ENCODE peak calls at places on chromosome 19, in eight cellular contexts. A is GM12891, W is body of pancreas, J is A549, G is upper lobe of left lung, S is lower leg skin, L is transverse colon, R is HCT116. K is an unnamed sample.

GRCh38 chr19:5996598-5997320 is 18.8 kb upstream of the RANBP3 start:
- DNase-seq in S (no peak), A (no peak), L (no peak), W (no peak), J (no peak), G (no peak), R (no peak), K (no peak)

GRCh38 chr19:44657211-44657921 is 13.7 kb downstream of the PVR start:
- DNase-seq in L (peak; percentile 63), W (peak; percentile 71), S (no peak), J (peak; percentile 77), A (peak; percentile 72), R (no peak), G (peak; percentile 57), K (no peak)

GRCh38 chr19:31306006-31306753 is 43.1 kb downstream of the TSHZ3 start:
- DNase-seq in W (no peak), L (no peak), S (no peak), G (no peak), J (no peak), A (no peak), R (no peak), K (no peak)

GRCh38 chr19:1921326-1921725 is 16.1 kb downstream of the ADAT3 start:
- DNase-seq in A (no peak), J (no peak), L (no peak), R (no peak), W (no peak), G (no peak), S (no peak), K (no peak)

GRCh38 chr19:17943284-17944221 is 10.7 kb downstream of the CCDC124 start:
- DNase-seq in J (no peak), W (no peak), G (no peak), R (no peak), S (no peak), A (no peak), L (no peak), K (no peak)

GRCh38 chr19:13463296-13463695 is 43.0 kb downstream of the CACNA1A start:
- DNase-seq in S (no peak), L (no peak), A (no peak), R (no peak), G (no peak), W (no peak), J (no peak), K (peak; percentile 20)

GRCh38 chr19:19120308-19121156 is 17.7 kb downstream of the TMEM161A start:
- DNase-seq in L (peak; percentile 71), W (peak; percentile 30), G (no peak), A (no peak), S (no peak), J (peak; percentile 49), R (no peak), K (no peak)

GRCh38 chr19:19937403-19937802 is 36.7 kb downstream of the ZNF93 start:
- DNase-seq in S (no peak), L (no peak), J (no peak), R (no peak), A (no peak), G (no peak), W (no peak), K (no peak)

GRCh38 chr19:5354403-5354802 is 13.8 kb upstream of the PTPRS start:
- DNase-seq in W (no peak), S (no peak), L (no peak), R (no peak), A (no peak), J (peak; percentile 42), G (no peak), K (no peak)

GRCh38 chr19:5627395-5627904 is 4.6 kb downstream of the SAFB start:
- DNase-seq in L (peak; percentile 50), S (peak; percentile 66), A (peak; percentile 35), G (peak; percentile 78), R (no peak), J (no peak), W (no peak), K (no peak)

GRCh38 chr19:424546-424945 is 15.6 kb upstream of the C2CD4C start:
- DNase-seq in R (no peak), L (no peak), W (no peak), S (no peak), A (no peak), J (no peak), G (no peak), K (no peak)

GRCh38 chr19:4144666-4145261 is 8.7 kb upstream of the CREB3L3 start:
- DNase-seq in J (peak; percentile 77), A (no peak), L (peak; percentile 71), S (no peak), G (no peak), R (peak; percentile 82), W (no peak), K (peak; percentile 72)

GRCh38 chr19:38193445-38193844 is 30.6 kb downstream of the DPF1 start:
- DNase-seq in L (no peak), R (no peak), W (no peak), S (no peak), G (no peak), J (no peak), A (no peak), K (no peak)

GRCh38 chr19:31301306-31301980 is 47.8 kb downstream of the TSHZ3 start:
- DNase-seq in S (no peak), A (no peak), G (no peak), R (no peak), W (no peak), J (no peak), L (no peak), K (no peak)

GRCh38 chr19:53903055-53903680 is 5.9 kb upstream of the CACNG7 start:
- DNase-seq in S (no peak), R (no peak), W (peak; percentile 39), J (peak; percentile 64), L (no peak), G (no peak), A (no peak), K (peak; percentile 65)

GRCh38 chr19:12828494-12828893 is 5.9 kb downstream of the RTBDN start:
- DNase-seq in W (no peak), A (no peak), S (no peak), J (no peak), G (no peak), R (no peak), L (peak; percentile 67), K (no peak)

GRCh38 chr19:55117063-55117635 is 288 bp downstream of the PPP1R12C start:
- DNase-seq in A (no peak), J (no peak), L (peak; percentile 32), G (peak; percentile 29), W (peak; percentile 38), S (no peak), R (no peak), K (peak; percentile 63)

GRCh38 chr19:12767150-12767549 is 8.2 kb downstream of the HOOK2 start:
- DNase-seq in W (no peak), R (no peak), J (no peak), G (no peak), L (no peak), A (no peak), S (no peak), K (no peak)

GRCh38 chr19:18756896-18757295 is 34.2 kb downstream of the COMP start:
- DNase-seq in R (no peak), J (no peak), L (no peak), W (no peak), G (peak; percentile 65), A (no peak), S (no peak), K (no peak)

GRCh38 chr19:51196181-51196580 is 28.7 kb upstream of the CD33 start:
- DNase-seq in A (no peak), J (no peak), W (no peak), S (no peak), L (no peak), R (no peak), G (no peak), K (no peak)
- TF ChIP-seq POLR2A in A (no peak), J (no peak), W (no peak), S (no peak), L (no peak), R (no peak), G (no peak), K (no peak)

DNA sequence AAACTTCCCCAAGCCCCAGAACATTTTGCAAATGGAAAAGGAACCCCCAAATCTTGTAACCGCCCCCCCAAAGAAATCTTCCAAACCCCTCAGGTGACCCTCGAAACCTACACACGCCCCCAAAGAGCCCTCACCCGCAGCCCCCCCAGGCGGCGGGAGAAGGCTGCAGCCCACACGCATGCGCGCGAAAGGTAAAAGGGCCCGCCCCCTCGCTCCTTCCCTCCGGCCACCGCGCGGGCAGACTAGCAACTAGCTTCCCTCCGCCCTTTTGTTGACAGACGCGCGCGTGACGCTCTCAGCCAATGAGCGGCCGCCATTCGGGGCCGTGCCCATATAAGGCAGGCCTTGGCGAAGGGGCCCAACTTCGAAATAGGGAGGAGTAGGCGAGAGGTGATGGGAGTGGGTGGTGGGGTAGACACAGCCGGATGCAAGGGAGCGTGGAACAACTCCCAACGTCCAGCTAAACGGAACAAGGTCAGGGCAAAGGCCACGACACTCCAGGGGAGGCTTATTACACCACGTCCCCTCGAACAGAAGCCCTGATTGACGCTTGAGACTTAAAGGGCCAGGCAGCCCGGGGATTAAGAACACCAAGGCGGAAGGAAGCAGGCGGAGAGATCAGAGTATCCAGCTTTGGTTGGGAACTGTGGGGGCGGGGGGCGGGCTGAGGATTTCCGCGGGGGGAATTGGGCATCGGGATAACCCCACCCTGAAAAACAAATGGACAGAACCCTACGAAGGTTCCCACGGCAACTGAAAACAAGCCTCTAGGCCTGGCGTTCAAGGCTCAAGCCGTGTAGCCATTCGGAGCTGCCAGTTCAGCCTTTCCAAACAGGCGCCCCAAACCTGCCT is 13.3 kb downstream of the FBXO46 start:
- DNase-seq in W (peak; percentile 98), R (peak; percentile 96), A (peak; percentile 94), J (peak; percentile 100), L (peak; percentile 99), S (peak; percentile 98), G (peak; percentile 99), K (peak; percentile 76)
- TF ChIP-seq POLR2A in W (peak; percentile 41), R (no peak), A (peak; percentile 10), J (peak; percentile 41), L (peak; percentile 67), S (no peak), G (peak; percentile 62), K (peak; percentile 14)

GRCh38 chr19:34253711-34254551 is 423 bp upstream of the GARRE1 start:
- DNase-seq in R (no peak), J (no peak), G (peak; percentile 84), A (peak; percentile 85), W (peak; percentile 88), L (peak; percentile 92), S (peak; percentile 68), K (no peak)
- TF ChIP-seq POLR2A in R (peak; percentile 76), J (peak; percentile 93), G (peak; percentile 88), A (peak; percentile 55), W (peak; percentile 88), L (peak; percentile 89), S (peak; percentile 37), K (peak; percentile 84)

DNA sequence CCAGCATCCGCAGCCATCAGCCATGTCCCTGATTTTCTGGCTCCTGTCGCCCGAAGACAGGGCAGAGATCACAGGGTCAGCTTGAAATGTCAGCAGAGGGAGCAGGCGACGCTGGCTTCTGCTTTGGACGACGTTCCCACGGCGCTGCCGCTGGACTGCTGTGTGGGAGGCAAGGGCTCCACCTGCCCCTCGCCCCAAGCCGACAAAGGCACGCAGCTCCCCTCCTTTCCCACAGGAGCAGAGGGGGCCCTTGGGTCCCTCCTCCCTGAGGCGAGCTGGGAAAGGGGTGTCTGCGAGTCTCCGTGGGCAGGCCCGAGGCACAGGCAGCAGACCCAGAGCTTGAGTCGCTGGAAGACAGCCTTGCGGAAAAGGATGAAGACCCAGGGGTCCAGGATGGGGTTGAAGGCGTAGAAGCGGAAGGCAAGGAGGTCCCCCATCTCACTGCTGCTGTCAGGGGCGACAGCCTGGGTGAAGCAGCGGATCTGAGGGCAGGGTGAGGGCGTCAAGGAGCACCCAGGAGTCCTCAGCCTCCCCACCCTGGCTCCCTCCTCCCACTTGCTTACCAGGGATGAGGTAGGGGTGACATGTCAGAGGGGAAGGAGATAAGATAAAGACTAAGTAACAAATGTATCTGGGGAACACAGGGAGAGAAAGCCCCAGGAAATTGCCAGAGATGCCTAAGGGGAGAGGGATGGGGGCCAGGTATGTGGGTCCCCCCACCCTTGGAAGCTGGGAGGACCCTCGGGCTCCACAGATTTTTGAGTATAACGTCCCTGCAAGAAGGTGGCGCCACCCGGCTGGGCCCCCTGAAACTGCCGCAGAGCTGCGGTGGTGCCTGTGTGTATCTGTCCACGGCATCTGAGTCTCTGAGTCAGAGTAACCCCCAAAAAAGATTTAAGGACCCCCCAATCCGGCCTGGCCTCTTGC is 3.4 kb downstream of the PTGIR start:
- DNase-seq in L (no peak), S (no peak), J (no peak), W (no peak), G (no peak), A (no peak), R (no peak), K (no peak)
- TF ChIP-seq POLR2A in L (no peak), S (no peak), J (no peak), W (no peak), G (no peak), A (no peak), R (no peak), K (no peak)